ENCODE peak calls at places on chromosomes 2 and 18, in eight cellular contexts. R is stomach, X is 8988T, T is sigmoid colon, K is hypothalamus, E is GOT3, I is mesendoderm, U is astrocyte. V is an unnamed sample.

GRCh38 chr2:235106874-235107639 is 155.2 kb downstream of the SH3BP4 start:
- DNase-seq in T (peak; percentile 71), U (peak; percentile 44), K (peak; percentile 11), I (peak; percentile 83), X (peak; percentile 58), E (no peak), R (peak; percentile 69), V (no peak)

GRCh38 chr2:212770240-212770639 is 231.6 kb upstream of the ERBB4 start:
- DNase-seq in T (no peak), K (no peak), I (peak; percentile 2), X (no peak), R (no peak), E (no peak), U (no peak), V (no peak)

GRCh38 chr18:27838230-27838629 is 338.7 kb downstream of the CDH2 start:
- DNase-seq in I (no peak), T (no peak), U (peak; percentile 35), E (no peak), R (no peak), K (no peak), X (no peak), V (no peak)

GRCh38 chr2:237045449-237045848 is 40.2 kb upstream of the COPS8 start:
- DNase-seq in K (no peak), T (no peak), R (no peak), I (peak; percentile 71), E (no peak), U (peak; percentile 10), X (no peak), V (no peak)

GRCh38 chr2:170816499-170817246 is at the start of gene GAD1:
- DNase-seq in T (peak; percentile 86), E (no peak), X (peak; percentile 85), K (peak; percentile 32), R (peak; percentile 81), I (peak; percentile 70), U (peak; percentile 23), V (peak; percentile 89)

GRCh38 chr2:195575879-195576391 is 81.1 kb upstream of the SLC39A10 start:
- DNase-seq in X (no peak), R (no peak), T (no peak), K (no peak), I (peak; percentile 58), E (no peak), U (peak; percentile 87), V (peak; percentile 83)

GRCh38 chr18:61992285-61992684 is 99.5 kb upstream of the RNF152 start:
- DNase-seq in R (no peak), E (no peak), U (peak; percentile 91), K (no peak), I (peak; percentile 87), T (no peak), X (no peak), V (no peak)

GRCh38 chr2:83650897-83651296 is 808.2 kb downstream of the SUCLG1 start:
- DNase-seq in T (no peak), X (no peak), K (no peak), R (no peak), I (no peak), U (peak; percentile 0), E (no peak), V (no peak)

V was measured in spleen.